ENCODE peak calls at places on chromosomes 7 and 10, in six cellular contexts. X, G, L, N, R and O are unnamed samples.

GRCh38 chr7:97133166-97133565 is 15.7 kb downstream of the SDHAF3 start:
- DNase-seq in X (no peak), G (no peak), L (no peak), N (no peak), R (no peak), O (no peak)

GRCh38 chr10:72421895-72422540 is 67.3 kb upstream of the DNAJB12 start:
- DNase-seq in X (no peak), G (no peak), L (no peak), N (no peak), R (no peak), O (no peak)

GRCh38 chr7:155420116-155420515 is 37.8 kb upstream of the EN2 start:
- DNase-seq in X (no peak), G (no peak), L (no peak), N (no peak), R (no peak), O (no peak)

GRCh38 chr10:96548589-96548988 is 34.9 kb upstream of the TLL2 start:
- DNase-seq in X (no peak), G (no peak), L (no peak), N (no peak), R (no peak), O (no peak)

GRCh38 chr7:41891967-41892755 is 189.3 kb upstream of the INHBA start:
- DNase-seq in X (no peak), G (no peak), L (no peak), N (no peak), R (no peak), O (no peak)

GRCh38 chr10:95350830-95351228 is 60.0 kb upstream of the PDLIM1 start:
- DNase-seq in X (no peak), G (no peak), L (no peak), N (no peak), R (no peak), O (no peak)

GRCh38 chr7:2734761-2735571 is 47.0 kb downstream of the AMZ1 start:
- DNase-seq in X (no peak), G (no peak), L (peak; percentile 17), N (no peak), R (no peak), O (no peak)

GRCh38 chr10:17453377-17454091 is 861 bp downstream of the ST8SIA6 start:
- DNase-seq in X (peak; percentile 44), G (no peak), L (peak; percentile 61), N (peak; percentile 23), R (no peak), O (no peak)

GRCh38 chr10:128044186-128044585 is 82.0 kb downstream of the MKI67 start:
- DNase-seq in X (no peak), G (no peak), L (no peak), N (no peak), R (no peak), O (no peak)

GRCh38 chr7:140625908-140626868 is 14.4 kb downstream of the DENND2A start:
- DNase-seq in X (peak; percentile 99), G (no peak), L (peak; percentile 99), N (no peak), R (no peak), O (no peak)